ENCODE peak calls at places on chromosomes 6 and 20, in six cellular contexts. Q, X, C, I, L and E are unnamed samples.

GRCh38 chr6:26250806-26251075 is 114.3 kb upstream of the BTN3A2 start:
- DNase-seq in Q (peak), X (no peak), C (no peak), I (no peak), L (no peak), E (no peak)

GRCh38 chr6:41682497-41682961 is 44.3 kb downstream of the MDFI start:
- DNase-seq in Q (no peak), X (no peak), C (no peak), I (peak), L (no peak), E (no peak)

GRCh38 chr6:14638932-14639875 is 521.6 kb downstream of the CD83 start:
- DNase-seq in Q (peak), X (no peak), C (peak), I (no peak), L (no peak), E (no peak)

GRCh38 chr6:78487401-78487800 is 379.9 kb upstream of the IRAK1BP1 start:
- DNase-seq in Q (no peak), X (no peak), C (no peak), I (no peak), L (no peak), E (no peak)

GRCh38 chr20:47799116-47799715 is 13.9 kb upstream of the SULF2 start:
- DNase-seq in Q (no peak), X (no peak), C (no peak), I (no peak), L (no peak), E (no peak)

GRCh38 chr20:53402233-53403005 is 191.2 kb downstream of the ZNF217 start:
- DNase-seq in Q (no peak), X (no peak), C (no peak), I (no peak), L (no peak), E (no peak)

GRCh38 chr6:37083243-37084138 is 78.0 kb downstream of the FGD2 start:
- DNase-seq in Q (peak), X (no peak), C (peak), I (peak), L (peak), E (peak)

GRCh38 chr6:36118550-36119107 is 11.7 kb upstream of the MAPK13 start:
- DNase-seq in Q (peak), X (no peak), C (no peak), I (peak), L (peak), E (no peak)

GRCh38 chr6:44730771-44731391 is 343.4 kb downstream of the CDC5L start:
- DNase-seq in Q (no peak), X (no peak), C (peak), I (no peak), L (no peak), E (no peak)

GRCh38 chr6:45072014-45072413 is 256.1 kb upstream of the RUNX2 start:
- DNase-seq in Q (no peak), X (no peak), C (no peak), I (no peak), L (no peak), E (no peak)

GRCh38 chr6:7761047-7761446 is 35.1 kb downstream of the BMP6 start:
- DNase-seq in Q (no peak), X (no peak), C (no peak), I (no peak), L (no peak), E (no peak)
- TF ChIP-seq EP300 in Q (no peak), X (no peak), C (no peak), I (no peak), L (no peak), E (no peak)

GRCh38 chr20:57435498-57436222 is 44.5 kb downstream of the RBM38 start:
- DNase-seq in Q (peak), X (peak), C (no peak), I (peak), L (peak), E (peak)
- H3K4me3 ChIP-seq in Q (no peak), X (no peak), C (no peak), I (no peak), L (no peak), E (no peak)

GRCh38 chr20:62560162-62560561 is 82.1 kb upstream of the SLCO4A1 start:
- DNase-seq in Q (no peak), X (no peak), C (no peak), I (no peak), L (no peak), E (no peak)
- TF ChIP-seq EP300 in Q (no peak), X (no peak), C (no peak), I (no peak), L (no peak), E (no peak)

GRCh38 chr20:50163570-50164317 is 10.2 kb upstream of the PEDS1 start:
- DNase-seq in Q (no peak), X (no peak), C (no peak), I (no peak), L (peak), E (peak)
- H3K4me3 ChIP-seq in Q (no peak), X (no peak), C (no peak), I (no peak), L (no peak), E (no peak)